ENCODE peak calls at places on chromosomes 1 and 21, in seven cellular contexts. One of them, this sample, is unnamed.
A peak's percentile ranks its signal among the peaks of the same experiment; 100 is the strongest.

GRCh38 chr1:12143631-12144155 is 23.1 kb upstream of the TNFRSF1B start:
- DNase-seq in activated T-helper 1 cell treated with anti-CD3 and anti-CD28 coated beads, Interleukin-2, amount 50 U/mL, for 16 hours: no peak
- DNase-seq in EL: peak; percentile 99
- DNase-seq in IMR-90: peak; percentile 98
- DNase-seq in HS-27A: peak; percentile 90
- DNase-seq in left colon: peak; percentile 86
- DNase-seq in RPMI7951: peak; percentile 99
- DNase-seq in this sample: peak; percentile 98

GRCh38 chr1:105865546-105865945 is 1190.9 kb upstream of the PRMT6 start:
- DNase-seq in activated T-helper 1 cell treated with anti-CD3 and anti-CD28 coated beads, Interleukin-2, amount 50 U/mL, for 16 hours: no peak
- DNase-seq in HS-27A: no peak
- DNase-seq in left colon: no peak
- DNase-seq in RPMI7951: no peak
- DNase-seq in IMR-90: no peak
- DNase-seq in EL: no peak
- DNase-seq in this sample: peak; percentile 1

GRCh38 chr1:90336552-90337324 is 341.8 kb downstream of the ZNF326 start:
- DNase-seq in HS-27A: no peak
- DNase-seq in EL: no peak
- DNase-seq in RPMI7951: no peak
- DNase-seq in left colon: no peak
- DNase-seq in activated T-helper 1 cell treated with anti-CD3 and anti-CD28 coated beads, Interleukin-2, amount 50 U/mL, for 16 hours: no peak
- DNase-seq in IMR-90: no peak
- DNase-seq in this sample: no peak

GRCh38 chr1:70440642-70441391 is 29.7 kb downstream of the CTH start:
- DNase-seq in HS-27A: no peak
- DNase-seq in RPMI7951: no peak
- DNase-seq in EL: no peak
- DNase-seq in IMR-90: no peak
- DNase-seq in left colon: peak; percentile 31
- DNase-seq in activated T-helper 1 cell treated with anti-CD3 and anti-CD28 coated beads, Interleukin-2, amount 50 U/mL, for 16 hours: no peak
- DNase-seq in this sample: no peak

GRCh38 chr1:178942285-178943218 is 71.7 kb upstream of the ANGPTL1 start:
- DNase-seq in RPMI7951: peak; percentile 65
- DNase-seq in HS-27A: no peak
- DNase-seq in activated T-helper 1 cell treated with anti-CD3 and anti-CD28 coated beads, Interleukin-2, amount 50 U/mL, for 16 hours: no peak
- DNase-seq in left colon: no peak
- DNase-seq in IMR-90: peak; percentile 62
- DNase-seq in EL: peak; percentile 53
- DNase-seq in this sample: peak; percentile 28

GRCh38 chr1:232695626-232696025 is 65.7 kb upstream of the SIPA1L2 start:
- DNase-seq in EL: no peak
- DNase-seq in RPMI7951: peak; percentile 73
- DNase-seq in IMR-90: no peak
- DNase-seq in HS-27A: no peak
- DNase-seq in activated T-helper 1 cell treated with anti-CD3 and anti-CD28 coated beads, Interleukin-2, amount 50 U/mL, for 16 hours: no peak
- DNase-seq in left colon: no peak
- DNase-seq in this sample: peak; percentile 61

GRCh38 chr1:53371121-53371666 is 43.3 kb upstream of the LRP8 start:
- DNase-seq in EL: no peak
- DNase-seq in activated T-helper 1 cell treated with anti-CD3 and anti-CD28 coated beads, Interleukin-2, amount 50 U/mL, for 16 hours: no peak
- DNase-seq in left colon: no peak
- DNase-seq in IMR-90: no peak
- DNase-seq in HS-27A: no peak
- DNase-seq in RPMI7951: no peak
- DNase-seq in this sample: no peak

GRCh38 chr1:56446531-56447098 is 132.7 kb downstream of the PLPP3 start:
- DNase-seq in activated T-helper 1 cell treated with anti-CD3 and anti-CD28 coated beads, Interleukin-2, amount 50 U/mL, for 16 hours: no peak
- DNase-seq in HS-27A: no peak
- DNase-seq in RPMI7951: no peak
- DNase-seq in EL: peak; percentile 20
- DNase-seq in left colon: peak; percentile 40
- DNase-seq in IMR-90: peak; percentile 55
- DNase-seq in this sample: peak; percentile 65

GRCh38 chr1:98003442-98003841 is 82.6 kb upstream of the DPYD start:
- DNase-seq in EL: no peak
- DNase-seq in IMR-90: no peak
- DNase-seq in RPMI7951: no peak
- DNase-seq in HS-27A: no peak
- DNase-seq in activated T-helper 1 cell treated with anti-CD3 and anti-CD28 coated beads, Interleukin-2, amount 50 U/mL, for 16 hours: no peak
- DNase-seq in left colon: no peak
- DNase-seq in this sample: no peak

GRCh38 chr1:234170622-234171021 is 202.6 kb upstream of the COA6 start:
- DNase-seq in IMR-90: no peak
- DNase-seq in HS-27A: no peak
- DNase-seq in left colon: no peak
- DNase-seq in RPMI7951: peak; percentile 78
- DNase-seq in EL: no peak
- DNase-seq in activated T-helper 1 cell treated with anti-CD3 and anti-CD28 coated beads, Interleukin-2, amount 50 U/mL, for 16 hours: no peak
- DNase-seq in this sample: no peak

GRCh38 chr1:33615546-33615945 is 143.1 kb downstream of the ZSCAN20 start:
- DNase-seq in RPMI7951: peak; percentile 15
- DNase-seq in left colon: no peak
- DNase-seq in activated T-helper 1 cell treated with anti-CD3 and anti-CD28 coated beads, Interleukin-2, amount 50 U/mL, for 16 hours: no peak
- DNase-seq in EL: no peak
- DNase-seq in IMR-90: no peak
- DNase-seq in HS-27A: no peak
- DNase-seq in this sample: no peak

GRCh38 chr1:41622859-41623732 is 138.6 kb upstream of the EDN2 start:
- DNase-seq in activated T-helper 1 cell treated with anti-CD3 and anti-CD28 coated beads, Interleukin-2, amount 50 U/mL, for 16 hours: no peak
- DNase-seq in left colon: no peak
- DNase-seq in RPMI7951: no peak
- DNase-seq in HS-27A: no peak
- DNase-seq in EL: peak; percentile 33
- DNase-seq in IMR-90: peak; percentile 56
- DNase-seq in this sample: peak; percentile 43

GRCh38 chr1:150976879-150977694 is 2.5 kb upstream of the CERS2 start:
- DNase-seq in RPMI7951: peak; percentile 85
- DNase-seq in HS-27A: peak; percentile 87
- DNase-seq in activated T-helper 1 cell treated with anti-CD3 and anti-CD28 coated beads, Interleukin-2, amount 50 U/mL, for 16 hours: peak; percentile 52
- DNase-seq in left colon: peak; percentile 94
- DNase-seq in EL: peak; percentile 85
- DNase-seq in IMR-90: no peak
- DNase-seq in this sample: no peak

GRCh38 chr1:55522353-55522903 is 307.3 kb upstream of the USP24 start:
- DNase-seq in IMR-90: no peak
- DNase-seq in RPMI7951: no peak
- DNase-seq in HS-27A: no peak
- DNase-seq in activated T-helper 1 cell treated with anti-CD3 and anti-CD28 coated beads, Interleukin-2, amount 50 U/mL, for 16 hours: no peak
- DNase-seq in EL: no peak
- DNase-seq in left colon: peak; percentile 57
- DNase-seq in this sample: no peak

GRCh38 chr1:200005160-200005559 is 22.4 kb upstream of the NR5A2 start:
- DNase-seq in RPMI7951: peak; percentile 30
- DNase-seq in IMR-90: peak; percentile 40
- DNase-seq in activated T-helper 1 cell treated with anti-CD3 and anti-CD28 coated beads, Interleukin-2, amount 50 U/mL, for 16 hours: no peak
- DNase-seq in left colon: no peak
- DNase-seq in HS-27A: no peak
- DNase-seq in EL: peak; percentile 58
- DNase-seq in this sample: no peak

GRCh38 chr21:21188513-21189188 is 190.4 kb downstream of the NCAM2 start:
- DNase-seq in HS-27A: no peak
- DNase-seq in activated T-helper 1 cell treated with anti-CD3 and anti-CD28 coated beads, Interleukin-2, amount 50 U/mL, for 16 hours: no peak
- DNase-seq in EL: no peak
- DNase-seq in IMR-90: no peak
- DNase-seq in RPMI7951: no peak
- DNase-seq in left colon: no peak
- DNase-seq in this sample: peak; percentile 31

GRCh38 chr1:67124455-67124854 is 10.3 kb downstream of the C1orf141 start:
- DNase-seq in HS-27A: no peak
- DNase-seq in EL: no peak
- DNase-seq in left colon: no peak
- DNase-seq in IMR-90: no peak
- DNase-seq in activated T-helper 1 cell treated with anti-CD3 and anti-CD28 coated beads, Interleukin-2, amount 50 U/mL, for 16 hours: no peak
- DNase-seq in RPMI7951: peak; percentile 6
- DNase-seq in this sample: no peak

GRCh38 chr1:202230061-202230938 is 36.7 kb downstream of the LGR6 start:
- DNase-seq in RPMI7951: peak; percentile 77
- DNase-seq in HS-27A: no peak
- DNase-seq in EL: no peak
- DNase-seq in IMR-90: no peak
- DNase-seq in activated T-helper 1 cell treated with anti-CD3 and anti-CD28 coated beads, Interleukin-2, amount 50 U/mL, for 16 hours: no peak
- DNase-seq in left colon: no peak
- DNase-seq in this sample: peak; percentile 18